ENCODE peak calls at places on chromosome 7, in seven cellular contexts. C, U, K, Z, Q, O and F are unnamed samples.

GRCh38 chr7:106070567-106071254 is 41.4 kb downstream of the SYPL1 start:
- ATAC-seq in C (no peak), U (no peak), K (peak; percentile 3), Z (no peak), Q (no peak), O (no peak), F (no peak)

GRCh38 chr7:132709971-132710567 is 133.8 kb upstream of the PLXNA4 start:
- ATAC-seq in C (no peak), U (no peak), K (no peak), Z (no peak), Q (no peak), O (no peak), F (no peak)

GRCh38 chr7:90624128-90624980 is 28.2 kb downstream of the CDK14 start:
- ATAC-seq in C (no peak), U (no peak), K (peak; percentile 8), Z (no peak), Q (no peak), O (no peak), F (no peak)

GRCh38 chr7:96484845-96485244 is 162.9 kb upstream of the SLC25A13 start:
- ATAC-seq in C (no peak), U (no peak), K (no peak), Z (no peak), Q (no peak), O (no peak), F (no peak)

GRCh38 chr7:54839538-54840213 is 80.7 kb upstream of the SEC61G start:
- ATAC-seq in C (no peak), U (no peak), K (peak; percentile 96), Z (peak; percentile 86), Q (no peak), O (peak; percentile 86), F (peak; percentile 34)

GRCh38 chr7:13107291-13107690 is 419.9 kb downstream of the ARL4A start:
- ATAC-seq in C (no peak), U (no peak), K (no peak), Z (no peak), Q (no peak), O (no peak), F (peak; percentile 56)

GRCh38 chr7:148276291-148277041 is 314.1 kb upstream of the C7orf33 start:
- ATAC-seq in C (no peak), U (no peak), K (no peak), Z (no peak), Q (no peak), O (no peak), F (no peak)

GRCh38 chr7:7220821-7221220 is 38.5 kb downstream of the C1GALT1 start:
- ATAC-seq in C (no peak), U (no peak), K (no peak), Z (no peak), Q (no peak), O (no peak), F (no peak)

GRCh38 chr7:105654994-105655900 is 74.0 kb upstream of the EFCAB10 start:
- ATAC-seq in C (no peak), U (no peak), K (peak; percentile 43), Z (peak; percentile 68), Q (no peak), O (peak; percentile 46), F (no peak)

GRCh38 chr7:10429516-10429915 is 544.2 kb upstream of the PHF14 start:
- ATAC-seq in C (no peak), U (no peak), K (no peak), Z (no peak), Q (no peak), O (no peak), F (no peak)

GRCh38 chr7:4173615-4174014 is 508.5 kb upstream of the FOXK1 start:
- ATAC-seq in C (no peak), U (no peak), K (no peak), Z (no peak), Q (no peak), O (no peak), F (no peak)

GRCh38 chr7:45055594-45056219 is 33.1 kb downstream of the NACAD start:
- ATAC-seq in C (peak; percentile 27), U (no peak), K (no peak), Z (no peak), Q (no peak), O (no peak), F (no peak)

GRCh38 chr7:105306160-105306784 is 82.4 kb downstream of the SRPK2 start:
- ATAC-seq in C (peak; percentile 41), U (peak; percentile 83), K (no peak), Z (no peak), Q (no peak), O (no peak), F (peak; percentile 42)

GRCh38 chr7:156932006-156932405 is 17.5 kb upstream of the NOM1 start:
- ATAC-seq in C (no peak), U (no peak), K (no peak), Z (peak; percentile 77), Q (no peak), O (no peak), F (no peak)

GRCh38 chr7:54915870-54916598 is 102.8 kb upstream of the EGFR start:
- ATAC-seq in C (no peak), U (no peak), K (no peak), Z (no peak), Q (no peak), O (no peak), F (no peak)